ENCODE peak calls at places on chromosomes 2 and 18, in eight cellular contexts. One of them, this sample, is unnamed.

GRCh38 chr18:58862851-58863538 is 1.7 kb upstream of the ZNF532 start:
- DNase-seq in A549: peak
- DNase-seq in ovary: peak
- DNase-seq in GM23338: peak
- DNase-seq in coronary artery: no peak
- DNase-seq in fibroblast of villous mesenchyme: peak
- DNase-seq in cardiac fibroblast: peak
- DNase-seq in AG10803: peak
- DNase-seq in this sample: peak

GRCh38 chr2:28093308-28093707 is 202.8 kb downstream of the BABAM2 start:
- DNase-seq in fibroblast of villous mesenchyme: no peak
- DNase-seq in cardiac fibroblast: no peak
- DNase-seq in ovary: no peak
- DNase-seq in GM23338: no peak
- DNase-seq in coronary artery: no peak
- DNase-seq in AG10803: no peak
- DNase-seq in A549: no peak
- DNase-seq in this sample: no peak

GRCh38 chr2:41856946-41857345 is 190.9 kb upstream of the PKDCC start:
- DNase-seq in fibroblast of villous mesenchyme: no peak
- DNase-seq in AG10803: no peak
- DNase-seq in GM23338: no peak
- DNase-seq in coronary artery: no peak
- DNase-seq in A549: no peak
- DNase-seq in cardiac fibroblast: no peak
- DNase-seq in ovary: no peak
- DNase-seq in this sample: no peak

GRCh38 chr2:229795058-229795457 is 80.7 kb upstream of the DNER start:
- DNase-seq in coronary artery: no peak
- DNase-seq in fibroblast of villous mesenchyme: no peak
- DNase-seq in A549: no peak
- DNase-seq in ovary: no peak
- DNase-seq in GM23338: no peak
- DNase-seq in AG10803: no peak
- DNase-seq in cardiac fibroblast: no peak
- DNase-seq in this sample: no peak

GRCh38 chr2:3449936-3450335 is 69.4 kb downstream of the ADI1 start:
- DNase-seq in fibroblast of villous mesenchyme: no peak
- DNase-seq in cardiac fibroblast: no peak
- DNase-seq in ovary: no peak
- DNase-seq in coronary artery: no peak
- DNase-seq in GM23338: no peak
- DNase-seq in A549: no peak
- DNase-seq in AG10803: no peak
- DNase-seq in this sample: no peak

GRCh38 chr2:16750175-16750924 is 84.7 kb upstream of the CYRIA start:
- DNase-seq in cardiac fibroblast: no peak
- DNase-seq in AG10803: no peak
- DNase-seq in coronary artery: no peak
- DNase-seq in GM23338: no peak
- DNase-seq in ovary: no peak
- DNase-seq in fibroblast of villous mesenchyme: no peak
- DNase-seq in A549: no peak
- DNase-seq in this sample: no peak

GRCh38 chr2:30191831-30192271 is 39.5 kb upstream of the LBH start:
- DNase-seq in GM23338: no peak
- DNase-seq in AG10803: no peak
- DNase-seq in coronary artery: no peak
- DNase-seq in ovary: no peak
- DNase-seq in cardiac fibroblast: no peak
- DNase-seq in fibroblast of villous mesenchyme: no peak
- DNase-seq in A549: no peak
- DNase-seq in this sample: no peak

GRCh38 chr2:179417436-179417949 is 152.9 kb upstream of the SESTD1 start:
- DNase-seq in A549: no peak
- DNase-seq in ovary: no peak
- DNase-seq in cardiac fibroblast: no peak
- DNase-seq in fibroblast of villous mesenchyme: no peak
- DNase-seq in coronary artery: no peak
- DNase-seq in AG10803: no peak
- DNase-seq in GM23338: no peak
- DNase-seq in this sample: no peak

GRCh38 chr18:75083761-75084160 is 125.2 kb downstream of the PTGR3 start:
- DNase-seq in fibroblast of villous mesenchyme: no peak
- DNase-seq in coronary artery: peak
- DNase-seq in AG10803: no peak
- DNase-seq in A549: no peak
- DNase-seq in GM23338: no peak
- DNase-seq in ovary: no peak
- DNase-seq in cardiac fibroblast: no peak
- DNase-seq in this sample: no peak

GRCh38 chr2:133561045-133561852 is 7.0 kb downstream of the NCKAP5 start:
- DNase-seq in coronary artery: no peak
- DNase-seq in AG10803: peak
- DNase-seq in A549: peak
- DNase-seq in fibroblast of villous mesenchyme: peak
- DNase-seq in cardiac fibroblast: peak
- DNase-seq in ovary: no peak
- DNase-seq in GM23338: peak
- DNase-seq in this sample: peak

GRCh38 chr18:70288851-70289328 is at the start of gene SOCS6:
- DNase-seq in coronary artery: peak
- DNase-seq in GM23338: peak
- DNase-seq in cardiac fibroblast: peak
- DNase-seq in A549: no peak
- DNase-seq in ovary: peak
- DNase-seq in AG10803: peak
- DNase-seq in fibroblast of villous mesenchyme: peak
- DNase-seq in this sample: peak

GRCh38 chr18:50151876-50152275 is 43.1 kb downstream of the MYO5B start:
- DNase-seq in coronary artery: no peak
- DNase-seq in A549: no peak
- DNase-seq in cardiac fibroblast: peak
- DNase-seq in fibroblast of villous mesenchyme: peak
- DNase-seq in ovary: no peak
- DNase-seq in AG10803: no peak
- DNase-seq in GM23338: no peak
- DNase-seq in this sample: no peak

GRCh38 chr2:28543316-28544068 is 47.6 kb downstream of the PLB1 start:
- DNase-seq in AG10803: peak
- DNase-seq in A549: no peak
- DNase-seq in ovary: no peak
- DNase-seq in fibroblast of villous mesenchyme: peak
- DNase-seq in GM23338: no peak
- DNase-seq in coronary artery: no peak
- DNase-seq in cardiac fibroblast: peak
- DNase-seq in this sample: no peak

GRCh38 chr2:43028188-43028587 is 198.2 kb downstream of the ZFP36L2 start:
- DNase-seq in A549: no peak
- DNase-seq in ovary: no peak
- DNase-seq in coronary artery: peak
- DNase-seq in GM23338: no peak
- DNase-seq in AG10803: no peak
- DNase-seq in fibroblast of villous mesenchyme: no peak
- DNase-seq in cardiac fibroblast: no peak
- DNase-seq in this sample: no peak

GRCh38 chr2:4272261-4272858 is 569.0 kb downstream of the DCDC2C start:
- DNase-seq in ovary: no peak
- DNase-seq in fibroblast of villous mesenchyme: no peak
- DNase-seq in cardiac fibroblast: no peak
- DNase-seq in AG10803: no peak
- DNase-seq in A549: no peak
- DNase-seq in coronary artery: no peak
- DNase-seq in GM23338: no peak
- DNase-seq in this sample: no peak

GRCh38 chr2:230895536-230896345 is 29.3 kb downstream of the GPR55 start:
- DNase-seq in AG10803: no peak
- DNase-seq in cardiac fibroblast: no peak
- DNase-seq in ovary: peak
- DNase-seq in fibroblast of villous mesenchyme: no peak
- DNase-seq in A549: no peak
- DNase-seq in GM23338: no peak
- DNase-seq in coronary artery: peak
- DNase-seq in this sample: no peak

DNA sequence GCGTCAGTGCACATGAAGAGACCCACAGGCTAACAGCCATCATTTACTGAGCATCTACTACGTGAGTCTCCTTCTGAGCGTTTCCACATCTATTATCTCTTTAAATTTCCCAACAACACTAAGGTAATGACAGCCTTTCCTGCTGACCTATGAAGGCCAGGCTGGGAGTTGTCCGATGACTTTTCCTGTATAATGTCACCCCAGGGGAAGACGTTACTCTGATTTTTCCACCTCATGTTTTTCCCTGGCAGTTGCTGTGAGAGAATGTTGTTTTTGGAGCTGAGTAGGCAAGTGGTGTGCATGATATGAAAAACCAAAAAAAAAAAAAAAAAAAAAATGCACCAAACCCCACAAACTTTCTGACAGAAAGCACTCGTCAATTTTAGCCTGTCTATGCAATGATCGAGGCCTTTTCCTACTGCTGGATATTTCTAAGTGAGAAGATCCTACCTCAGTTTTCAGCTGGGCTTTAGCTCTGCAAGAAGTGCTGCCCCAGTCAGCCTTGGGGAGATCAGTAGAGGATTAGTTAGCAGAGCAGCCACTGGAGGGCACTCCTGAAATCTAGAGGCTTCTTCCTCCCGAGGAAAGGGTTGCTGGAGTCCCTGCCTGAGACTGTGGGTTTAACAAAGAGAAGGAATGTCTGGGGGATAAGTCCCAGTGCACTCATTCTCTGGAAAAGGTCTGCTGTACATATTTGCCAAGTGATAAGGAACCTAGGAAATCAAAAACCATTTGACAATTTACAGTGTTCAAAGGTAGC is 207.5 kb downstream of the SLC8A1 start:
- DNase-seq in GM23338: peak
- DNase-seq in cardiac fibroblast: peak
- DNase-seq in AG10803: peak
- DNase-seq in A549: peak
- DNase-seq in coronary artery: no peak
- DNase-seq in fibroblast of villous mesenchyme: peak
- DNase-seq in ovary: peak
- DNase-seq in this sample: peak
- TF ChIP-seq CTCF in GM23338: peak
- TF ChIP-seq CTCF in cardiac fibroblast: peak
- TF ChIP-seq CTCF in AG10803: peak
- TF ChIP-seq CTCF in A549: peak
- TF ChIP-seq CTCF in coronary artery: no peak
- TF ChIP-seq CTCF in fibroblast of villous mesenchyme: peak
- TF ChIP-seq CTCF in ovary: no peak
- TF ChIP-seq CTCF in this sample: peak

GRCh38 chr18:13746636-13747035 is 20.2 kb downstream of the RNMT start:
- DNase-seq in ovary: no peak
- DNase-seq in fibroblast of villous mesenchyme: no peak
- DNase-seq in cardiac fibroblast: no peak
- DNase-seq in coronary artery: no peak
- DNase-seq in GM23338: no peak
- DNase-seq in AG10803: no peak
- DNase-seq in A549: no peak
- DNase-seq in this sample: no peak
- TF ChIP-seq CTCF in ovary: no peak
- TF ChIP-seq CTCF in fibroblast of villous mesenchyme: no peak
- TF ChIP-seq CTCF in cardiac fibroblast: no peak
- TF ChIP-seq CTCF in coronary artery: no peak
- TF ChIP-seq CTCF in GM23338: no peak
- TF ChIP-seq CTCF in AG10803: no peak
- TF ChIP-seq CTCF in A549: no peak
- TF ChIP-seq CTCF in this sample: no peak

GRCh38 chr18:9575558-9575957 is 38.8 kb downstream of the PPP4R1 start:
- DNase-seq in cardiac fibroblast: peak
- DNase-seq in ovary: peak
- DNase-seq in A549: peak
- DNase-seq in coronary artery: no peak
- DNase-seq in GM23338: peak
- DNase-seq in fibroblast of villous mesenchyme: peak
- DNase-seq in AG10803: peak
- DNase-seq in this sample: peak
- TF ChIP-seq CTCF in cardiac fibroblast: peak
- TF ChIP-seq CTCF in ovary: peak
- TF ChIP-seq CTCF in A549: peak
- TF ChIP-seq CTCF in coronary artery: peak
- TF ChIP-seq CTCF in GM23338: peak
- TF ChIP-seq CTCF in fibroblast of villous mesenchyme: peak
- TF ChIP-seq CTCF in AG10803: peak
- TF ChIP-seq CTCF in this sample: peak

GRCh38 chr18:46793565-46793964 is 36.7 kb upstream of the ST8SIA5 start:
- DNase-seq in cardiac fibroblast: no peak
- DNase-seq in GM23338: peak
- DNase-seq in coronary artery: no peak
- DNase-seq in fibroblast of villous mesenchyme: no peak
- DNase-seq in A549: no peak
- DNase-seq in ovary: no peak
- DNase-seq in AG10803: no peak
- DNase-seq in this sample: no peak
- TF ChIP-seq CTCF in cardiac fibroblast: no peak
- TF ChIP-seq CTCF in GM23338: peak
- TF ChIP-seq CTCF in coronary artery: no peak
- TF ChIP-seq CTCF in fibroblast of villous mesenchyme: peak
- TF ChIP-seq CTCF in A549: no peak
- TF ChIP-seq CTCF in ovary: no peak
- TF ChIP-seq CTCF in AG10803: peak
- TF ChIP-seq CTCF in this sample: no peak

DNA sequence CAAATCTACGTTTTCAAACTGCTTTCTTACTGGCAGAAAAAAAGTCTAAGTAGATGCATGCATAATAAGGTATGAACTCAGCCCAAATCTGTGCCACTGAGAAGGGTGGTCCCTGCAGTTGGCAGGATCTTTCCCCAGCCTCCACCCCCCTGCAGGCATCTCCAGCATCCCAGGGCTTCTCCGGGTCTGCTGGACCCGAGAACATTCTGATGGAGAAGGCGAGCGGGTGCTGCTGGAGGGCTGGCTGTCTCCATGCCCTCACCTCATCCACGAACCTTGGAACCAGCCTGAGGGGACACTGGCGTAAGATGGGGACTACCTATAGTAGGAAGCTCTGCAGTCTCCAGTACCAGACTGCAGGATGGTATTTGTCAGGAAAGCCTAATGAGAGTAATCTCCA is 198.9 kb downstream of the HDAC4 start:
- DNase-seq in cardiac fibroblast: no peak
- DNase-seq in A549: no peak
- DNase-seq in coronary artery: no peak
- DNase-seq in AG10803: no peak
- DNase-seq in GM23338: no peak
- DNase-seq in fibroblast of villous mesenchyme: no peak
- DNase-seq in ovary: no peak
- DNase-seq in this sample: no peak
- TF ChIP-seq CTCF in cardiac fibroblast: no peak
- TF ChIP-seq CTCF in A549: no peak
- TF ChIP-seq CTCF in coronary artery: no peak
- TF ChIP-seq CTCF in AG10803: no peak
- TF ChIP-seq CTCF in GM23338: no peak
- TF ChIP-seq CTCF in fibroblast of villous mesenchyme: no peak
- TF ChIP-seq CTCF in ovary: no peak
- TF ChIP-seq CTCF in this sample: no peak

This sample was measured in GM10248.